ENCODE peak calls at places on chromosomes 11 and 22, in ten cellular contexts. One of them, this sample, is unnamed.
A peak's percentile ranks its signal among the peaks of the same experiment; 100 is the strongest.

GRCh38 chr11:29166306-29166705 is 850.5 kb downstream of the KCNA4 start:
- DNase-seq in pancreas: no peak
- DNase-seq in right atrium auricular region: no peak
- DNase-seq in OCI-LY7: no peak
- DNase-seq in cardiac muscle cell: no peak
- DNase-seq in heart left ventricle: no peak
- DNase-seq in stomach: no peak
- DNase-seq in mucosa of descending colon: no peak
- DNase-seq in ovary: no peak
- DNase-seq in upper lobe of right lung: no peak
- DNase-seq in this sample: no peak

GRCh38 chr22:41341990-41342389 is 39.8 kb upstream of the TEF start:
- DNase-seq in pancreas: no peak
- DNase-seq in right atrium auricular region: no peak
- DNase-seq in OCI-LY7: no peak
- DNase-seq in cardiac muscle cell: no peak
- DNase-seq in heart left ventricle: no peak
- DNase-seq in stomach: no peak
- DNase-seq in mucosa of descending colon: no peak
- DNase-seq in ovary: no peak
- DNase-seq in upper lobe of right lung: no peak
- DNase-seq in this sample: no peak

GRCh38 chr11:107587306-107587979 is 3.5 kb upstream of the ELMOD1 start:
- DNase-seq in pancreas: no peak
- DNase-seq in right atrium auricular region: no peak
- DNase-seq in OCI-LY7: no peak
- DNase-seq in cardiac muscle cell: no peak
- DNase-seq in heart left ventricle: no peak
- DNase-seq in stomach: no peak
- DNase-seq in mucosa of descending colon: no peak
- DNase-seq in ovary: no peak
- DNase-seq in upper lobe of right lung: no peak
- DNase-seq in this sample: no peak

GRCh38 chr11:121249039-121249663 is 43.4 kb upstream of the SC5D start:
- DNase-seq in pancreas: no peak
- DNase-seq in right atrium auricular region: no peak
- DNase-seq in OCI-LY7: peak; percentile 69
- DNase-seq in cardiac muscle cell: peak; percentile 53
- DNase-seq in heart left ventricle: no peak
- DNase-seq in stomach: no peak
- DNase-seq in mucosa of descending colon: no peak
- DNase-seq in ovary: peak; percentile 31
- DNase-seq in upper lobe of right lung: no peak
- DNase-seq in this sample: no peak

GRCh38 chr11:22460181-22460580 is 122.0 kb downstream of the SLC17A6 start:
- DNase-seq in pancreas: no peak
- DNase-seq in right atrium auricular region: no peak
- DNase-seq in OCI-LY7: no peak
- DNase-seq in cardiac muscle cell: no peak
- DNase-seq in heart left ventricle: no peak
- DNase-seq in stomach: no peak
- DNase-seq in mucosa of descending colon: no peak
- DNase-seq in ovary: no peak
- DNase-seq in upper lobe of right lung: no peak
- DNase-seq in this sample: no peak

GRCh38 chr22:45731798-45732495 is 60.3 kb downstream of the ATXN10 start:
- DNase-seq in pancreas: no peak
- DNase-seq in right atrium auricular region: no peak
- DNase-seq in OCI-LY7: peak; percentile 26
- DNase-seq in cardiac muscle cell: peak; percentile 3
- DNase-seq in heart left ventricle: no peak
- DNase-seq in stomach: no peak
- DNase-seq in mucosa of descending colon: no peak
- DNase-seq in ovary: no peak
- DNase-seq in upper lobe of right lung: no peak
- DNase-seq in this sample: no peak

GRCh38 chr11:115613986-115614625 is 109.9 kb upstream of the CADM1 start:
- DNase-seq in pancreas: no peak
- DNase-seq in right atrium auricular region: no peak
- DNase-seq in OCI-LY7: no peak
- DNase-seq in cardiac muscle cell: no peak
- DNase-seq in heart left ventricle: no peak
- DNase-seq in stomach: no peak
- DNase-seq in mucosa of descending colon: no peak
- DNase-seq in ovary: no peak
- DNase-seq in upper lobe of right lung: no peak
- DNase-seq in this sample: no peak

GRCh38 chr11:27204527-27204926 is 158.5 kb downstream of the CCDC34 start:
- DNase-seq in pancreas: no peak
- DNase-seq in right atrium auricular region: no peak
- DNase-seq in OCI-LY7: peak; percentile 32
- DNase-seq in cardiac muscle cell: no peak
- DNase-seq in heart left ventricle: no peak
- DNase-seq in stomach: no peak
- DNase-seq in mucosa of descending colon: peak; percentile 77
- DNase-seq in ovary: no peak
- DNase-seq in upper lobe of right lung: no peak
- DNase-seq in this sample: no peak

GRCh38 chr22:35313311-35314121 is 13.8 kb downstream of the TOM1 start:
- DNase-seq in pancreas: no peak
- DNase-seq in right atrium auricular region: no peak
- DNase-seq in OCI-LY7: no peak
- DNase-seq in cardiac muscle cell: peak; percentile 55
- DNase-seq in heart left ventricle: peak; percentile 85
- DNase-seq in stomach: peak; percentile 24
- DNase-seq in mucosa of descending colon: no peak
- DNase-seq in ovary: no peak
- DNase-seq in upper lobe of right lung: peak; percentile 43
- DNase-seq in this sample: peak; percentile 46

GRCh38 chr11:46363031-46363407 is 15.8 kb downstream of the DGKZ start:
- DNase-seq in pancreas: peak; percentile 59
- DNase-seq in right atrium auricular region: peak; percentile 86
- DNase-seq in OCI-LY7: no peak
- DNase-seq in cardiac muscle cell: no peak
- DNase-seq in heart left ventricle: peak; percentile 87
- DNase-seq in stomach: peak; percentile 46
- DNase-seq in mucosa of descending colon: no peak
- DNase-seq in ovary: no peak
- DNase-seq in upper lobe of right lung: peak; percentile 81
- DNase-seq in this sample: peak; percentile 40

DNA sequence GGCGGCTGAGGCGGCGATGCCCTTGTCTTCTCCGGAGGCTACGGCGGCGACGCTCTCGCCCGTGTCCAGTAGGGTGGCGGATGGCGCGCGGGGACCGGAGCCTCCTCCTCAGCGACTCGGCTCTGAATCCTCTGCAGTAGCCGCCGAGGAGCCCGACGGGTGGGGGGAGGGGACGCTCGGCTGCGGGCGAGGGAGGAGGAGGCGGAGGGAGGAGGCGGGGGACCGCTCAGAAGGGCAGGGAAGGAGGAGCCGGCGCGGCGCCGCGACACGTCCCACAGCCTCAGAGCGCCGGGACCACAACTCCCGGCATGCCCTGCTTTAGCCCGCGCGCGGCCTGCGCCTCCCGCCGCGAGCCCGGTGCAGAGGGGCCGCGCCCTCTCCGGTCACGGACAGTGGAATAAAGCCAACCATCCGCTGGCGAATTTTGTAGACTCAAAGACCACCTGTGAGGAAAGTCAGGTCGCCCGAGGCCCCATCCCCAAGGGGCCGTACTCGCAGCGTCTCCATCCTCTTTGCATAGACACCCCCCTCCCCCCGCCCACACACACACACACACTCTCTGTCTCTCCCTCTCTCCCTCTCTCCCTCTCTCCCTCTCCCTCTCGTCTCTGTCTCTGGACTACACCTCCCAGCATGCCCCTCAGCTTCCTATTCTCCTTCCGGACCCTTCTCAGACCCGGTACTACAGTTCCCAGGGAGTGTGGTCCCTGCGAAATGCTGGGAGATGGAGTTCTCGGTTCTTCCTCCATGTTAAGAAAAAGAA is at the start of gene FAM168A:
- DNase-seq in pancreas: peak; percentile 95
- DNase-seq in right atrium auricular region: peak; percentile 87
- DNase-seq in OCI-LY7: peak; percentile 95
- DNase-seq in cardiac muscle cell: peak; percentile 98
- DNase-seq in heart left ventricle: peak; percentile 98
- DNase-seq in stomach: peak; percentile 96
- DNase-seq in mucosa of descending colon: peak; percentile 96
- DNase-seq in ovary: peak; percentile 94
- DNase-seq in upper lobe of right lung: peak; percentile 99
- DNase-seq in this sample: peak; percentile 98
- TF ChIP-seq CTCF in pancreas: peak; percentile 7
- TF ChIP-seq CTCF in right atrium auricular region: peak; percentile 35
- TF ChIP-seq CTCF in OCI-LY7: no peak
- TF ChIP-seq CTCF in cardiac muscle cell: no peak
- TF ChIP-seq CTCF in heart left ventricle: peak; percentile 44
- TF ChIP-seq CTCF in stomach: peak; percentile 4
- TF ChIP-seq CTCF in mucosa of descending colon: no peak
- TF ChIP-seq CTCF in ovary: peak; percentile 30
- TF ChIP-seq CTCF in upper lobe of right lung: peak; percentile 37
- TF ChIP-seq CTCF in this sample: peak; percentile 12

GRCh38 chr11:32511926-32512325 is 71.7 kb upstream of the EIF3M start:
- DNase-seq in pancreas: no peak
- DNase-seq in right atrium auricular region: no peak
- DNase-seq in OCI-LY7: no peak
- DNase-seq in cardiac muscle cell: no peak
- DNase-seq in heart left ventricle: no peak
- DNase-seq in stomach: no peak
- DNase-seq in mucosa of descending colon: no peak
- DNase-seq in ovary: no peak
- DNase-seq in upper lobe of right lung: no peak
- DNase-seq in this sample: no peak

GRCh38 chr11:32508780-32509179 is 73.4 kb upstream of the WT1 start:
- DNase-seq in pancreas: no peak
- DNase-seq in right atrium auricular region: no peak
- DNase-seq in OCI-LY7: no peak
- DNase-seq in cardiac muscle cell: no peak
- DNase-seq in heart left ventricle: no peak
- DNase-seq in stomach: no peak
- DNase-seq in mucosa of descending colon: no peak
- DNase-seq in ovary: no peak
- DNase-seq in upper lobe of right lung: no peak
- DNase-seq in this sample: no peak

DNA sequence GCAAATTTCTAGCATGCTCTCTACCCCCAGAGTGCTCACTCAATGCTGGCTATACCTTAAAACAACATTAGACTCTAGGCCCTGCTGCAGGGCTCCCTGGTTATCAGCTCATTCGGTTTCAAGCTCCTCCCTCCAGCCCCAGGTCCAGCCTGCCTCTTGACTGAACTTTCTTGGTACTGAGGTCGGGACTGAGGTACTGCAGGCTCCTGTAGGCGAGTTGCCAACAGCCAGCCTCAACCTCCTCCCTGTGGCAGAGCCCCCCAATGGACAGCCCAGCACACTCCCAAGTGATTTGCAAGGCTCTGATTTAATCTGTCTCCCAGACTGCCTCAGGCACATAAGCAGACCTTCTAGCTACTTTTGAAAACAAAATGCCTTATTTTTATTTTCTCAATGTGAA is 73.6 kb upstream of the EIF3M start:
- DNase-seq in pancreas: no peak
- DNase-seq in right atrium auricular region: no peak
- DNase-seq in OCI-LY7: no peak
- DNase-seq in cardiac muscle cell: peak; percentile 17
- DNase-seq in heart left ventricle: no peak
- DNase-seq in stomach: no peak
- DNase-seq in mucosa of descending colon: no peak
- DNase-seq in ovary: no peak
- DNase-seq in upper lobe of right lung: no peak
- DNase-seq in this sample: peak; percentile 28
- H3K4me3 ChIP-seq in pancreas: no peak overlapping the region
- H3K4me3 ChIP-seq in right atrium auricular region: no peak overlapping the region
- H3K4me3 ChIP-seq in OCI-LY7: no peak overlapping the region
- H3K4me3 ChIP-seq in cardiac muscle cell: no peak overlapping the region
- H3K4me3 ChIP-seq in heart left ventricle: no peak overlapping the region
- H3K4me3 ChIP-seq in stomach: no peak overlapping the region
- H3K4me3 ChIP-seq in mucosa of descending colon: no peak overlapping the region
- H3K4me3 ChIP-seq in ovary: no peak overlapping the region
- H3K4me3 ChIP-seq in upper lobe of right lung: no peak overlapping the region
- H3K4me3 ChIP-seq in this sample: no peak overlapping the region

GRCh38 chr22:48248901-48249455 is 1486.5 kb downstream of the TBC1D22A start:
- DNase-seq in pancreas: no peak
- DNase-seq in right atrium auricular region: no peak
- DNase-seq in OCI-LY7: no peak
- DNase-seq in cardiac muscle cell: no peak
- DNase-seq in heart left ventricle: no peak
- DNase-seq in stomach: no peak
- DNase-seq in mucosa of descending colon: no peak
- DNase-seq in ovary: no peak
- DNase-seq in upper lobe of right lung: no peak
- DNase-seq in this sample: no peak
- H3K4me1 ChIP-seq in pancreas: no peaks in the 10 kb centered on the region
- H3K4me1 ChIP-seq in right atrium auricular region: no peaks in the 10 kb centered on the region
- H3K4me1 ChIP-seq in OCI-LY7: no peaks in the 10 kb centered on the region
- H3K4me1 ChIP-seq in cardiac muscle cell: no peaks in the 10 kb centered on the region
- H3K4me1 ChIP-seq in heart left ventricle: no peaks in the 10 kb centered on the region
- H3K4me1 ChIP-seq in stomach: no peaks in the 10 kb centered on the region
- H3K4me1 ChIP-seq in mucosa of descending colon: peaks cover 5% of the 10 kb centered on the region
- H3K4me1 ChIP-seq in ovary: no peaks in the 10 kb centered on the region
- H3K4me1 ChIP-seq in upper lobe of right lung: no peaks in the 10 kb centered on the region
- H3K4me1 ChIP-seq in this sample: no peaks in the 10 kb centered on the region

GRCh38 chr22:38706101-38706884 is 549 bp downstream of the GTPBP1 start:
- DNase-seq in pancreas: peak; percentile 79
- DNase-seq in right atrium auricular region: peak; percentile 69
- DNase-seq in OCI-LY7: peak; percentile 20
- DNase-seq in cardiac muscle cell: peak; percentile 60
- DNase-seq in heart left ventricle: peak; percentile 48
- DNase-seq in stomach: peak; percentile 60
- DNase-seq in mucosa of descending colon: peak; percentile 76
- DNase-seq in ovary: peak; percentile 59
- DNase-seq in upper lobe of right lung: peak; percentile 80
- DNase-seq in this sample: peak; percentile 43

GRCh38 chr22:38704568-38705234 is 1.0 kb upstream of the GTPBP1 start:
- DNase-seq in pancreas: no peak
- DNase-seq in right atrium auricular region: no peak
- DNase-seq in OCI-LY7: peak; percentile 20
- DNase-seq in cardiac muscle cell: no peak
- DNase-seq in heart left ventricle: no peak
- DNase-seq in stomach: no peak
- DNase-seq in mucosa of descending colon: no peak
- DNase-seq in ovary: no peak
- DNase-seq in upper lobe of right lung: no peak
- DNase-seq in this sample: no peak

GRCh38 chr22:38706885-38707180 is 1.1 kb downstream of the GTPBP1 start:
- DNase-seq in pancreas: no peak
- DNase-seq in right atrium auricular region: no peak
- DNase-seq in OCI-LY7: no peak
- DNase-seq in cardiac muscle cell: no peak
- DNase-seq in heart left ventricle: no peak
- DNase-seq in stomach: no peak
- DNase-seq in mucosa of descending colon: no peak
- DNase-seq in ovary: no peak
- DNase-seq in upper lobe of right lung: no peak
- DNase-seq in this sample: no peak

GRCh38 chr22:38707346-38707745 is 1.6 kb downstream of the GTPBP1 start:
- DNase-seq in pancreas: no peak
- DNase-seq in right atrium auricular region: no peak
- DNase-seq in OCI-LY7: no peak
- DNase-seq in cardiac muscle cell: no peak
- DNase-seq in heart left ventricle: no peak
- DNase-seq in stomach: no peak
- DNase-seq in mucosa of descending colon: no peak
- DNase-seq in ovary: no peak
- DNase-seq in upper lobe of right lung: no peak
- DNase-seq in this sample: no peak

GRCh38 chr22:38705235-38706100 is at the start of gene GTPBP1:
- DNase-seq in pancreas: peak; percentile 88
- DNase-seq in right atrium auricular region: peak; percentile 100
- DNase-seq in OCI-LY7: peak; percentile 100
- DNase-seq in cardiac muscle cell: peak; percentile 100
- DNase-seq in heart left ventricle: peak; percentile 99
- DNase-seq in stomach: peak; percentile 98
- DNase-seq in mucosa of descending colon: peak; percentile 94
- DNase-seq in ovary: peak; percentile 99
- DNase-seq in upper lobe of right lung: peak; percentile 98
- DNase-seq in this sample: peak; percentile 99
- TF ChIP-seq CTCF in pancreas: no peak
- TF ChIP-seq CTCF in right atrium auricular region: no peak
- TF ChIP-seq CTCF in OCI-LY7: no peak
- TF ChIP-seq CTCF in cardiac muscle cell: no peak
- TF ChIP-seq CTCF in heart left ventricle: no peak
- TF ChIP-seq CTCF in stomach: no peak
- TF ChIP-seq CTCF in mucosa of descending colon: peak; percentile 12
- TF ChIP-seq CTCF in ovary: no peak
- TF ChIP-seq CTCF in upper lobe of right lung: peak; percentile 32
- TF ChIP-seq CTCF in this sample: no peak

This sample was measured in BE2C.